ENCODE peak calls at places on chromosomes 11 and 22, in four cellular contexts. X is left ventricle myocardium inferior, B is transverse colon, T is pancreas. C is an unnamed sample.
A peak's percentile ranks its signal among the peaks of the same experiment; 100 is the strongest.

GRCh38 chr11:96134622-96135021 is 208.4 kb downstream of the MAML2 start:
- DNase-seq in X (no peak), B (no peak), T (no peak), C (no peak)

GRCh38 chr22:46675938-46676337 is 55.8 kb downstream of the GRAMD4 start:
- DNase-seq in X (no peak), B (no peak), T (no peak), C (no peak)

GRCh38 chr22:42931421-42932196 is 74.5 kb upstream of the ARFGAP3 start:
- DNase-seq in X (no peak), B (no peak), T (peak; percentile 71), C (no peak)

GRCh38 chr11:75269367-75269660 is 28.7 kb downstream of the TPBGL start:
- DNase-seq in X (no peak), B (no peak), T (no peak), C (peak; percentile 14)

GRCh38 chr22:29938285-29938693 is 55.3 kb downstream of the MTMR3 start:
- DNase-seq in X (no peak), B (no peak), T (no peak), C (no peak)

GRCh38 chr11:90243534-90243933 is 20.7 kb upstream of the CHORDC1 start:
- DNase-seq in X (no peak), B (no peak), T (no peak), C (no peak)

GRCh38 chr22:39686776-39687525 is 116.4 kb downstream of the CACNA1I start:
- DNase-seq in X (no peak), B (no peak), T (no peak), C (no peak)

GRCh38 chr22:21073023-21073422 is 27.3 kb downstream of the LRRC74B start:
- DNase-seq in X (no peak), B (no peak), T (no peak), C (no peak)

GRCh38 chr22:22720201-22720723 is 75.8 kb downstream of the GGTLC2 start:
- DNase-seq in X (no peak), B (peak; percentile 35), T (no peak), C (peak; percentile 13)

GRCh38 chr11:46119352-46120216 is 1.7 kb downstream of the PHF21A start:
- DNase-seq in X (peak; percentile 35), B (peak; percentile 59), T (peak; percentile 38), C (peak; percentile 33)

GRCh38 chr11:59729884-59730283 is 16.2 kb upstream of the OR10V1 start:
- DNase-seq in X (no peak), B (no peak), T (no peak), C (no peak)

DNA sequence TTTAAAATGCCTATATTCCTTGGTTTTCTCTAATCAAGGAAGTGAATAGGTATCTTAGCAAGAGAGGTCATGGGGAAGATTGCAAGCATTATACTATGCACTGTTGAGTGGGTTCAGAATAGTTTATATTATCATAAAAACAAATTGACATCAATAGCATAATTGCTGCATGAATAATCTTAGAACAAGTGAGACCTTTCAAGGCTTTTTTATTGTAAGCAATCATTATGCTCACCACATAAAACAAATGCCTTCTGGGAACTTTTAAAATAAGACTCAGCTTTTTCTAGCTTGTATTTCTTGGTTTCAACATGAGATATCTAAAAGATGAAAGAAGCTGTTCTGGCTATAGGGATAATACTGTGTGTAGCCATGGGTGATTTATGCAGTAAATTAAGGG is 135.6 kb upstream of the ZC3H12C start:
- DNase-seq in X (no peak), B (no peak), T (no peak), C (no peak)
- H3K9me3 ChIP-seq in X (no peaks in the 10 kb centered on the region), B (no peaks in the 10 kb centered on the region), T (no peaks in the 10 kb centered on the region), C (no peaks in the 10 kb centered on the region)

GRCh38 chr22:38286915-38287669 is 14.3 kb upstream of the TMEM184B start:
- DNase-seq in X (no peak), B (no peak), T (no peak), C (no peak)

GRCh38 chr22:38292694-38293093 is 19.9 kb upstream of the TMEM184B start:
- DNase-seq in X (no peak), B (no peak), T (no peak), C (no peak)

GRCh38 chr22:38289583-38290082 is 16.8 kb upstream of the TMEM184B start:
- DNase-seq in X (no peak), B (no peak), T (no peak), C (no peak)

GRCh38 chr22:38291201-38291777 is 18.5 kb upstream of the TMEM184B start:
- DNase-seq in X (no peak), B (no peak), T (no peak), C (no peak)

DNA sequence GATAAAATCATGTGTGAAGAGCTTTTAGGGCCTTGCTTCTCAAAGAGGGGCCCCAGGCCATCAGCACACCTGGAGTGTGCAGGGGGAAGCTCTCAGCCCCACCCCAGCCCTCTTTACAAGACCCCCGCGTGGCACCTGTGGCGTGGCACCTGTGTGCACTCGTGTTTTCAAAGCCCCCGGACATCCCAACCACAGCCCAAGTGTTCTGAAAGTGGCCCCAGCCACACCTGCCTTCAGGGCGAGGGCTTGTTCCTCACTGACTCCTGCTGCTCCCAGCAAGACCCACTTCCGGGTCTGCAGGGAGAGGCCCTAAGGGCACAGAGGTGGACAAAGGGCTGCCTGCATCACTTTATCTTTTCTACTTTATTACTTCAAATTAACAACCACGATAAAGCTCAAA is 17.5 kb upstream of the TMEM184B start:
- DNase-seq in X (no peak), B (peak; percentile 69), T (no peak), C (no peak)
- H3K27ac ChIP-seq in X (peak overlapping the region; percentile 74), B (peak overlapping the region; percentile 56), T (no peak overlapping the region), C (no peak overlapping the region)

DNA sequence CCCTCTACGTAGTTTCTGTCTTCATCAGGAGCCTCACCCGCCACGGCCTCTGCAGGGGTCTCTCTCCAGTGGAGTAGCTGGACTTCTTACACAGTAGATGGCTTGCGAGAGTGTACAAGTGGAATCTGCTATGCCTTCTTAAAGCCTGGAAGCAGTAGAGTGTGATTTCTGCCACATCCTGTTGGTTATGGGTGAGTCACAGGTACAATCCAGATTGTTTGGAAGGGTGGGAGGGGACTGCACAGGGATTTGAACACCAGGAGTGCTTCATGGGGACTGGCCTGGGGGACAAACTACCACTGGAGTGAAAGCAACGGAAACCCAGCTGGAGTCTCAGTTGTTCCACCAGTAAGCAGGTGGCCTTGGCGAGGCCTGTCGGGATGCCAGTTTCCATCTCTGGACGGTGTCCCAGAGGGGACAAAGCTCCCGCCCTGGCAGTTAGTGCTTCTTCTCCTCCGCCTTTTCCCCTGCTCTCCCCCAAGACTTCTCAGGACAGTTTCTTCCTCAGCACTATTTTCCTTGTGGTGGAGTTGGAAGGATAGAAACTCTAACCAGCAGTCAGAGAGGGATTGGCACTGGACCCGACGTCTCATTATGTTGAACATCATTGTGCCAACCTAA is 85.0 kb upstream of the RCN1 start:
- DNase-seq in X (no peak), B (no peak), T (no peak), C (no peak)
- H3K27me3 ChIP-seq in X (peaks cover 99% of the 10 kb centered on the region), B (peaks cover 23% of the 10 kb centered on the region), T (no peaks in the 10 kb centered on the region), C (peaks cover 12% of the 10 kb centered on the region)

DNA sequence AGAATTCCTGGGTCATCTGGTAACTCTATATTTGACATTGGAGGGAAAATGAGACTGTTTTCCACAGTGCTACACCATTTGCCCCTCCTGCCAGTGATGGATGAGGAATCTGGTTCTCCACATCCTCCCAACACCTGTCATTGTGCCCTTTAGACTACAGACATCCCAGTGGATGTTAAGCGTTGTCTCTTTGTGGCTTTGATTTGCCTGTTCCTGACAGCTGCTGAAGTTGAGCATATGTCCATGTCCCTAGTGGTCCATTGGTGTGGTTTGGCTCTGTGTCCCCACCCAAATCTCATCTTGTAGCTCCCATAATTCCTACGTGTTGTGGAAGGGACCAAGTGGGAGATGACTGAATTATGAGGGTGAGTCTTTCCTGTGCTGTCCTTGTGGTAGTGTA is 88.5 kb downstream of the BRD1 start:
- DNase-seq in X (no peak), B (no peak), T (no peak), C (no peak)
- H3K9me3 ChIP-seq in X (peaks cover 16% of the 10 kb centered on the region), B (no peaks in the 10 kb centered on the region), T (no peaks in the 10 kb centered on the region), C (no peaks in the 10 kb centered on the region)

GRCh38 chr22:19873960-19874306 is 19.3 kb upstream of the GNB1L start:
- DNase-seq in X (no peak), B (no peak), T (no peak), C (no peak)
- H3K27ac ChIP-seq in X (no peak overlapping the region), B (no peak overlapping the region), T (no peak overlapping the region), C (peak overlapping the region; percentile 30)

GRCh38 chr22:36544107-36544620 is 15.2 kb upstream of the EIF3D start:
- DNase-seq in X (no peak), B (no peak), T (no peak), C (no peak)
- H3K27me3 ChIP-seq in X (peaks cover 52% of the 10 kb centered on the region), B (peaks cover 4% of the 10 kb centered on the region), T (no peaks in the 10 kb centered on the region), C (no peaks in the 10 kb centered on the region)

GRCh38 chr11:10302744-10303557 is 1.9 kb upstream of the ADM start:
- DNase-seq in X (peak; percentile 89), B (peak; percentile 95), T (peak; percentile 78), C (peak; percentile 65)
- H3K9me3 ChIP-seq in X (no peaks in the 10 kb centered on the region), B (no peaks in the 10 kb centered on the region), T (no peaks in the 10 kb centered on the region), C (no peaks in the 10 kb centered on the region)

GRCh38 chr11:27362032-27362431 is 983 bp downstream of the CCDC34 start:
- DNase-seq in X (no peak), B (no peak), T (no peak), C (no peak)
- H3K27ac ChIP-seq in X (no peak overlapping the region), B (peak overlapping the region; percentile 73), T (no peak overlapping the region), C (no peak overlapping the region)

GRCh38 chr11:79182794-79183193 is 258.0 kb downstream of the TENM4 start:
- DNase-seq in X (no peak), B (no peak), T (no peak), C (no peak)
- H3K27me3 ChIP-seq in X (no peaks in the 10 kb centered on the region), B (peaks cover 4% of the 10 kb centered on the region), T (no peaks in the 10 kb centered on the region), C (no peaks in the 10 kb centered on the region)

C was measured in CD4-positive, alpha-beta T cell.